ENCODE peak calls at places on chromosomes 11 and 22, in nine cellular contexts. N, W, K, L, S, F, T, V and I are unnamed samples.

GRCh38 chr11:56013805-56014204 is 13.6 kb upstream of the OR5AS1 start:
- DNase-seq in N (no peak), W (no peak), K (no peak), L (no peak), S (no peak), F (no peak), T (no peak), V (no peak), I (no peak)

GRCh38 chr11:74265256-74265655 is 46.2 kb downstream of the P4HA3 start:
- DNase-seq in N (no peak), W (no peak), K (no peak), L (no peak), S (no peak), F (no peak), T (no peak), V (no peak), I (peak)

GRCh38 chr11:33633251-33634003 is 67.2 kb downstream of the C11orf91 start:
- DNase-seq in N (no peak), W (no peak), K (peak), L (no peak), S (peak), F (no peak), T (no peak), V (no peak), I (no peak)

GRCh38 chr22:38738475-38739070 is 17.2 kb downstream of the SUN2 start:
- DNase-seq in N (no peak), W (peak), K (no peak), L (no peak), S (no peak), F (no peak), T (no peak), V (no peak), I (no peak)

GRCh38 chr22:27797793-27798525 is 3.6 kb downstream of the MN1 start:
- DNase-seq in N (no peak), W (no peak), K (no peak), L (no peak), S (no peak), F (no peak), T (no peak), V (no peak), I (no peak)

GRCh38 chr22:22171357-22172218 is 73.0 kb upstream of the VPREB1 start:
- DNase-seq in N (no peak), W (no peak), K (no peak), L (no peak), S (peak), F (peak), T (no peak), V (no peak), I (no peak)

GRCh38 chr11:125593113-125593761 is 585 bp downstream of the STT3A start:
- DNase-seq in N (no peak), W (no peak), K (peak), L (no peak), S (peak), F (peak), T (peak), V (no peak), I (no peak)

GRCh38 chr11:15106201-15106965 is 8.3 kb upstream of the INSC start:
- DNase-seq in N (no peak), W (no peak), K (peak), L (no peak), S (peak), F (no peak), T (no peak), V (no peak), I (no peak)

GRCh38 chr22:23263651-23264555 is 83.6 kb downstream of the BCR start:
- DNase-seq in N (no peak), W (no peak), K (no peak), L (no peak), S (no peak), F (peak), T (no peak), V (no peak), I (no peak)

GRCh38 chr22:44439356-44440223 is 58.4 kb downstream of the RTL6 start:
- DNase-seq in N (no peak), W (no peak), K (no peak), L (peak), S (no peak), F (no peak), T (no peak), V (no peak), I (no peak)

GRCh38 chr11:68994891-68995280 is 14.1 kb upstream of the MRGPRD start:
- DNase-seq in N (no peak), W (no peak), K (no peak), L (no peak), S (no peak), F (no peak), T (no peak), V (no peak), I (no peak)

GRCh38 chr11:7635137-7635536 is 38.2 kb downstream of the CYB5R2 start:
- DNase-seq in N (no peak), W (no peak), K (no peak), L (no peak), S (no peak), F (no peak), T (peak), V (no peak), I (no peak)

GRCh38 chr11:6022954-6023353 is 7.6 kb downstream of the OR56A1 start:
- DNase-seq in N (peak), W (no peak), K (peak), L (no peak), S (peak), F (peak), T (peak), V (no peak), I (peak)

GRCh38 chr22:43155789-43156188 is 4.4 kb downstream of the TSPO start:
- DNase-seq in N (no peak), W (peak), K (no peak), L (no peak), S (no peak), F (no peak), T (no peak), V (no peak), I (no peak)

GRCh38 chr11:59273008-59273841 is 60.5 kb upstream of the MPEG1 start:
- DNase-seq in N (no peak), W (no peak), K (no peak), L (no peak), S (no peak), F (no peak), T (no peak), V (no peak), I (no peak)

GRCh38 chr11:12111482-12112149 is 1.2 kb downstream of the MICAL2 start:
- DNase-seq in N (no peak), W (no peak), K (no peak), L (no peak), S (no peak), F (no peak), T (no peak), V (no peak), I (no peak)

GRCh38 chr11:94768602-94769511 is 701 bp downstream of the AMOTL1 start:
- DNase-seq in N (no peak), W (no peak), K (no peak), L (no peak), S (peak), F (peak), T (peak), V (no peak), I (no peak)

GRCh38 chr11:11215944-11216343 is 137.1 kb downstream of the CSNK2A3 start:
- DNase-seq in N (no peak), W (no peak), K (no peak), L (no peak), S (no peak), F (no peak), T (no peak), V (no peak), I (no peak)

GRCh38 chr22:19648419-19648929 is 65.8 kb upstream of the SEPTIN5 start:
- DNase-seq in N (no peak), W (no peak), K (no peak), L (no peak), S (no peak), F (no peak), T (no peak), V (no peak), I (no peak)

GRCh38 chr11:64238999-64239398 is 1.9 kb upstream of the FKBP2 start:
- DNase-seq in N (no peak), W (no peak), K (no peak), L (no peak), S (no peak), F (no peak), T (no peak), V (no peak), I (no peak)

GRCh38 chr11:83951521-83951920 is 665.4 kb upstream of the CCDC90B start:
- DNase-seq in N (no peak), W (no peak), K (no peak), L (no peak), S (no peak), F (no peak), T (no peak), V (no peak), I (no peak)

GRCh38 chr11:90947930-90948329 is 725.1 kb upstream of the CHORDC1 start:
- DNase-seq in N (no peak), W (no peak), K (no peak), L (no peak), S (no peak), F (no peak), T (no peak), V (no peak), I (no peak)

GRCh38 chr22:45620707-45621106 is 50.9 kb upstream of the ATXN10 start:
- DNase-seq in N (no peak), W (no peak), K (no peak), L (no peak), S (no peak), F (no peak), T (no peak), V (no peak), I (no peak)

GRCh38 chr22:33116846-33117547 is 58.8 kb upstream of the SYN3 start:
- DNase-seq in N (no peak), W (no peak), K (no peak), L (no peak), S (no peak), F (no peak), T (no peak), V (no peak), I (no peak)

GRCh38 chr22:44410396-44411056 is 87.5 kb downstream of the RTL6 start:
- DNase-seq in N (no peak), W (peak), K (no peak), L (peak), S (no peak), F (no peak), T (no peak), V (peak), I (no peak)

GRCh38 chr11:83680351-83680750 is 394.2 kb upstream of the CCDC90B start:
- DNase-seq in N (no peak), W (no peak), K (no peak), L (no peak), S (no peak), F (no peak), T (no peak), V (no peak), I (no peak)

GRCh38 chr11:108857382-108857781 is 192.5 kb downstream of the DDX10 start:
- DNase-seq in N (no peak), W (no peak), K (no peak), L (no peak), S (peak), F (no peak), T (peak), V (no peak), I (no peak)

GRCh38 chr11:77095551-77096490 is 6.8 kb upstream of the OMP start:
- DNase-seq in N (no peak), W (peak), K (no peak), L (peak), S (no peak), F (no peak), T (peak), V (no peak), I (no peak)

GRCh38 chr22:26892401-26893033 is 235.1 kb downstream of the MIAT start:
- DNase-seq in N (no peak), W (no peak), K (no peak), L (no peak), S (no peak), F (no peak), T (peak), V (no peak), I (no peak)

GRCh38 chr11:65442952-65443351 is 20.4 kb downstream of the NEAT1 start:
- DNase-seq in N (no peak), W (no peak), K (peak), L (peak), S (peak), F (no peak), T (no peak), V (no peak), I (no peak)

GRCh38 chr11:110772863-110773262 is 60.6 kb upstream of the ARHGAP20 start:
- DNase-seq in N (no peak), W (no peak), K (no peak), L (no peak), S (no peak), F (no peak), T (no peak), V (no peak), I (no peak)

GRCh38 chr11:110773442-110773841 is 61.2 kb upstream of the ARHGAP20 start:
- DNase-seq in N (no peak), W (no peak), K (no peak), L (no peak), S (no peak), F (no peak), T (no peak), V (no peak), I (no peak)

GRCh38 chr11:110777765-110778164 is 65.5 kb upstream of the ARHGAP20 start:
- DNase-seq in N (no peak), W (no peak), K (peak), L (no peak), S (peak), F (no peak), T (no peak), V (no peak), I (no peak)

GRCh38 chr11:110776091-110776490 is 63.9 kb upstream of the ARHGAP20 start:
- DNase-seq in N (no peak), W (no peak), K (no peak), L (no peak), S (peak), F (no peak), T (no peak), V (no peak), I (no peak)

DNA sequence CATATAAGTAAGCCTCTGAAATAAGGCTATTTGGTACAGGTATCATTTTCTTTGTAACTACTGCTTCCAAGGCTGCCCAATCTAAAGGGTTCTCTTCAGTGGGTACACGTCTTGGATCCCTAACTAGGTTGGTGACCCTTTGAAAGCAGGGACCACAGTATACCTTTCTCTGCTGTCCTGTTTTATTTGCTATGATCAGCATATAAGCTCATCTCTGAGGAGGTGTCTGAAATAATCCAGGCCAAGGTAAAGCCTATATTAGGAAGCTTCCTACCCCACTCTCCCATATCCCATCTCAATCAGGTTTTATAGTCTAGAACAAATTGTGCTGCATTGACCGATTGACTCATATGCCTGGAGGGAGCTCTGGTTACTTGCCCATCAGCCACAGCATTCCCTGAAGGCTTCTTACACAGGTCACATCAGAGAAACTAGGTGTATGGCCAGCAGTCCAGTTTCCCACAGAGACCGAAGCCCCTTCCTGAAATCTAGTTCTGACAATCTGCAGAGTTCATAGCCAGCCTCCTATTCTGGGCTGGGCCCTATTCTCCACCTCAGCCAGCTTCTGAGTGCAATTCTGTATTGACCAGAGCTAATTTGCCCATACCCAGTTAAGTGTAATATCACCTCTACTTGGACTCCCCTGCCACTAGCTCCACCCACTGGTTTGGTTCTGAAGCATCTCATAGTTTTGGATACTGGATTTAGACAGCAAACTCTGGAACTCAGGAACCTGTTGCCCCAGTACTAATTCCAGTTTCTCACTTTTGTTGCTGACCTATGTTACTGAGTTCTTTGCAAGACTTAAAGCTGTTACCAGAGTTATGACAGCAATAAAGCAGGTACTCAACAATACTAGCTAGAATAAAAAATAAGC is 62.1 kb upstream of the ARHGAP20 start:
- DNase-seq in N (no peak), W (no peak), K (no peak), L (no peak), S (no peak), F (no peak), T (no peak), V (no peak), I (no peak)
- TF ChIP-seq CTCF in N (no peak), W (no peak), K (no peak), L (no peak), S (no peak), F (no peak), T (no peak), V (no peak), I (no peak)

GRCh38 chr11:1636291-1636950 is 6.8 kb downstream of the KRTAP5-5 start:
- DNase-seq in N (no peak), W (no peak), K (no peak), L (peak), S (no peak), F (no peak), T (no peak), V (no peak), I (no peak)
- TF ChIP-seq CTCF in N (no peak), W (no peak), K (no peak), L (no peak), S (no peak), F (no peak), T (no peak), V (no peak), I (no peak)

DNA sequence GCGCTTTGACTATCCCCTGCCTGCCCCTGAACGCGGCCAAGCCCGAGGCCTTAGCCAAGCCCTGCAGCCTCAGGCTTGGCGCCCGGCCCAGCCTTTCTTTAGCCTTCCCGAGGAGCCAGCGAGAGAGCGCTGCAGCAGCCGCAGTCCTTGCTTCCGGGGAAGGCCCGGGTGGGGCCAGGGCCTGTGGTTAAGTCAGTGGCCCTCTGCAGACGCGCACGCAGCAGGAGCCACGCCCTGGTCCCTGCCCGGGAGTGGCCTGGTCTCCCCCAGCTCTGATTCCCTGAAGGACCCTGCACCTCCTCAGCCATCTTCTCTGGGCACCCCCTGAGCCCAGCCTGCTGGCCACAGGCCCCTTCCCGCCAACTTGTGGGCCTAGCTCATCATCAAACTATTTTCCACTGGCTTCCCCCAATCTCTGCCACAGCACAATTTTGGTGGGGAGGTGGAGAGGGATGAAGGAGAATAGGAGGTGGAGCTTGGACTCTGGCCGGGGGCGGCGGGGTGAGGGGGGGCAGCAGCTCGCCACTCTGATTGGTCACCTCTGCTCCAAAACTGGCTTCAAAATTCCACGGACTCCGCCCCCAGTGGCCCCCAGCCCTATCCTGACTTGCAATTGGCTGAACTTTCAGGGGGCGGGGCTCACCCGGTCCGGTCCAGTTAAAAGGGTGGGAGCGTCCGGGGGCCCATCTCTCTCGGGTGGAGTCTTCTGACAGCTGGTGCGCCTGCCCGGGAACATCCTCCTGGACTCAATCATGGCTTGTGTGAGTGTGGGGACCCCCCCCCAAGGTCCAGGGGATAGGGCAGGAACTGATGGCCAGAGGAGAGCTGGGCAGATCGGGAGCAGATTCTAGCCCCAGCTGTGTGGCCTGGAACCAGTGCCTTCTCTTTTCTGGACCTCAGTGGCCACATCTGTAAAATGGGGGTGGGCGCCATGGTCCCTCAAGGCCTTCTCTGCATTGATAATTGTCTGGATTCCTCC is at the start of gene LGALS1:
- DNase-seq in N (peak), W (peak), K (peak), L (peak), S (peak), F (peak), T (peak), V (peak), I (no peak)
- TF ChIP-seq CTCF in N (no peak), W (peak), K (peak), L (no peak), S (peak), F (no peak), T (no peak), V (no peak), I (no peak)

GRCh38 chr22:31969789-31970489 is 25.6 kb downstream of the YWHAH start:
- DNase-seq in N (no peak), W (peak), K (peak), L (no peak), S (peak), F (peak), T (peak), V (peak), I (no peak)
- TF ChIP-seq CTCF in N (peak), W (no peak), K (peak), L (no peak), S (peak), F (peak), T (peak), V (no peak), I (peak)

GRCh38 chr11:66979336-66979980 is 4.4 kb downstream of the C11orf86 start:
- DNase-seq in N (no peak), W (no peak), K (no peak), L (no peak), S (no peak), F (no peak), T (no peak), V (no peak), I (no peak)

GRCh38 chr11:66976925-66977324 is 1.8 kb downstream of the C11orf86 start:
- DNase-seq in N (no peak), W (no peak), K (no peak), L (no peak), S (no peak), F (no peak), T (no peak), V (no peak), I (no peak)

GRCh38 chr11:66978229-66978628 is 3.1 kb downstream of the C11orf86 start:
- DNase-seq in N (no peak), W (no peak), K (no peak), L (no peak), S (no peak), F (no peak), T (no peak), V (no peak), I (no peak)

GRCh38 chr11:66976048-66976467 is 954 bp downstream of the C11orf86 start:
- DNase-seq in N (no peak), W (no peak), K (no peak), L (no peak), S (peak), F (peak), T (no peak), V (no peak), I (no peak)

GRCh38 chr11:66978717-66979116 is 3.6 kb downstream of the C11orf86 start:
- DNase-seq in N (no peak), W (no peak), K (no peak), L (no peak), S (no peak), F (no peak), T (no peak), V (no peak), I (no peak)
- TF ChIP-seq CTCF in N (no peak), W (no peak), K (no peak), L (no peak), S (no peak), F (no peak), T (no peak), V (no peak), I (no peak)

GRCh38 chr11:119706887-119707286 is 22.1 kb downstream of the NECTIN1 start:
- DNase-seq in N (no peak), W (no peak), K (no peak), L (no peak), S (no peak), F (peak), T (no peak), V (no peak), I (no peak)
- TF ChIP-seq CTCF in N (peak), W (no peak), K (peak), L (no peak), S (peak), F (peak), T (peak), V (no peak), I (peak)

GRCh38 chr11:37088573-37088910 is 490.5 kb upstream of the RAG2 start:
- DNase-seq in N (no peak), W (no peak), K (no peak), L (no peak), S (no peak), F (no peak), T (no peak), V (no peak), I (no peak)
- TF ChIP-seq CTCF in N (no peak), W (no peak), K (no peak), L (no peak), S (no peak), F (no peak), T (no peak), V (no peak), I (no peak)